ENCODE peak calls at places on chromosomes 11 and 22, in nine cellular contexts. L, O, J, Q, F, G, U, R and H are unnamed samples.

GRCh38 chr11:78821371-78822306 is 247.0 kb upstream of the NARS2 start:
- DNase-seq in G (no peak), Q (no peak), J (no peak), U (no peak), R (no peak), O (peak), L (no peak), F (no peak), H (no peak)

GRCh38 chr11:11998091-11998781 is 10.2 kb downstream of the DKK3 start:
- DNase-seq in U (no peak), O (peak), G (peak), R (peak), J (peak), L (peak), F (no peak), Q (no peak), H (peak)

GRCh38 chr22:36211237-36211881 is 9.8 kb upstream of the APOL4 start:
- DNase-seq in U (no peak), Q (no peak), R (no peak), O (no peak), L (peak), F (peak), G (peak), J (peak), H (peak)

GRCh38 chr11:43833657-43834073 is 47.0 kb upstream of the ALKBH3 start:
- DNase-seq in G (no peak), O (peak), F (no peak), Q (peak), R (no peak), L (peak), J (no peak), U (no peak), H (peak)

GRCh38 chr22:50399751-50400331 is 56.7 kb downstream of the PPP6R2 start:
- DNase-seq in Q (peak), U (no peak), O (no peak), R (peak), G (no peak), J (peak), L (no peak), F (no peak), H (peak)

GRCh38 chr11:10409207-10409661 is 45.8 kb upstream of the AMPD3 start:
- DNase-seq in R (no peak), Q (no peak), F (no peak), L (no peak), G (no peak), J (no peak), O (no peak), U (no peak), H (no peak)

GRCh38 chr11:74288161-74288560 is 23.3 kb downstream of the P4HA3 start:
- DNase-seq in U (no peak), O (peak), Q (no peak), L (peak), R (no peak), F (no peak), J (peak), G (peak), H (peak)

GRCh38 chr11:86660011-86660595 is 12.3 kb downstream of the ME3 start:
- DNase-seq in J (no peak), O (peak), G (no peak), R (no peak), Q (no peak), F (no peak), U (no peak), L (peak), H (peak)

GRCh38 chr11:123202155-123202714 is 7.2 kb upstream of the CLMP start:
- DNase-seq in O (no peak), L (no peak), Q (no peak), F (no peak), J (no peak), R (no peak), U (no peak), G (no peak), H (peak)

GRCh38 chr11:8784936-8785335 is 102.3 kb downstream of the RPL27A start:
- DNase-seq in U (no peak), F (no peak), R (no peak), L (no peak), Q (no peak), J (no peak), O (no peak), G (no peak), H (no peak)

GRCh38 chr22:19974233-19974861 is 32.7 kb upstream of the TXNRD2 start:
- DNase-seq in O (peak), U (no peak), J (peak), F (peak), R (no peak), Q (peak), L (peak), G (peak), H (peak)

GRCh38 chr11:44250421-44250820 is 59.5 kb downstream of the ALX4 start:
- DNase-seq in L (no peak), Q (no peak), J (no peak), U (no peak), G (no peak), F (no peak), O (no peak), R (no peak), H (no peak)

GRCh38 chr11:80331694-80332093 is 890.9 kb upstream of the TENM4 start:
- DNase-seq in Q (no peak), F (no peak), U (no peak), G (no peak), L (no peak), R (no peak), O (no peak), J (no peak), H (no peak)

GRCh38 chr11:61639816-61640443 is 40.3 kb upstream of the DAGLA start:
- DNase-seq in L (peak), R (no peak), Q (no peak), O (peak), G (peak), F (no peak), J (peak), U (no peak), H (no peak)

GRCh38 chr11:36500315-36500721 is 9.8 kb downstream of the TRAF6 start:
- DNase-seq in J (peak), Q (no peak), R (peak), L (peak), U (no peak), F (no peak), G (peak), O (peak), H (peak)

GRCh38 chr11:75286826-75287465 is 46.4 kb downstream of the TPBGL start:
- DNase-seq in L (no peak), O (peak), R (no peak), F (no peak), J (no peak), G (no peak), Q (no peak), U (no peak), H (peak)

GRCh38 chr22:39212721-39213376 is 31.9 kb downstream of the PDGFB start:
- DNase-seq in J (no peak), U (no peak), O (peak), Q (no peak), G (peak), R (peak), F (no peak), L (no peak), H (no peak)

GRCh38 chr22:42961815-42962214 is 53.1 kb downstream of the PACSIN2 start:
- DNase-seq in U (no peak), J (peak), R (no peak), O (no peak), Q (no peak), L (no peak), F (no peak), G (no peak), H (no peak)

GRCh38 chr11:75033916-75034315 is 45.2 kb downstream of the NEU3 start:
- DNase-seq in Q (no peak), J (no peak), F (no peak), U (no peak), R (no peak), G (no peak), O (no peak), L (no peak), H (no peak)

GRCh38 chr22:27086080-27086479 is 428.7 kb downstream of the MIAT start:
- DNase-seq in R (no peak), F (no peak), Q (no peak), G (no peak), J (no peak), O (no peak), U (no peak), L (no peak), H (no peak)

GRCh38 chr11:76248210-76248609 is 41.9 kb upstream of the WNT11 start:
- DNase-seq in J (peak), O (no peak), R (no peak), Q (no peak), L (no peak), G (no peak), F (no peak), U (no peak), H (no peak)

GRCh38 chr11:17351171-17351509 is 460 bp upstream of the NCR3LG1 start:
- DNase-seq in R (no peak), Q (no peak), O (no peak), G (no peak), F (no peak), U (no peak), L (no peak), J (peak), H (no peak)

GRCh38 chr22:46110215-46110614 is 40.1 kb upstream of the PPARA start:
- DNase-seq in Q (no peak), L (no peak), J (peak), R (no peak), G (peak), F (no peak), U (no peak), O (peak), H (peak)

GRCh38 chr22:50713571-50714056 is 24.4 kb upstream of the ACR start:
- DNase-seq in Q (no peak), R (no peak), O (no peak), F (no peak), L (no peak), J (no peak), G (no peak), U (no peak), H (no peak)

GRCh38 chr11:66235141-66235540 is 33.3 kb upstream of the RAB1B start:
- DNase-seq in J (no peak), Q (no peak), R (no peak), G (no peak), U (no peak), O (no peak), F (no peak), L (no peak), H (no peak)

GRCh38 chr11:94450061-94450460 is 43.6 kb downstream of the MRE11 start:
- DNase-seq in G (no peak), J (no peak), F (no peak), L (peak), O (peak), R (no peak), U (no peak), Q (no peak), H (no peak)

GRCh38 chr11:69325446-69325845 is 31.5 kb downstream of the MYEOV start:
- DNase-seq in O (no peak), Q (no peak), G (no peak), U (no peak), R (no peak), L (no peak), F (no peak), J (no peak), H (no peak)

GRCh38 chr11:65540290-65541092 is 15.6 kb downstream of the SCYL1 start:
- DNase-seq in R (peak), U (peak), Q (peak), F (peak), J (peak), G (peak), O (peak), L (peak), H (peak)

GRCh38 chr11:123640677-123641494 is 13.5 kb downstream of the SCN3B start:
- DNase-seq in U (no peak), G (peak), O (peak), R (peak), Q (peak), F (peak), J (peak), L (peak), H (peak)